ENCODE peak calls at places on chromosomes 4 and X, in six cellular contexts. P is upper lobe of right lung; C is CD8-positive, alpha-beta T cell; V is fibroblast of lung; L is fibroblast of mammary gland; Z is H1. Q is an unnamed sample.

GRCh38 chr4:8644461-8644891 is 51.9 kb downstream of the CPZ start:
- DNase-seq in P (peak), C (peak), V (no peak), L (no peak), Z (no peak), Q (peak)

GRCh38 chr4:82988323-82988832 is 22.2 kb downstream of the LIN54 start:
- DNase-seq in P (no peak), C (no peak), V (peak), L (peak), Z (no peak), Q (no peak)

GRCh38 chr4:113293043-113293560 is 243.6 kb downstream of the ANK2 start:
- DNase-seq in P (no peak), C (no peak), V (peak), L (peak), Z (no peak), Q (no peak)

GRCh38 chr4:152189451-152190179 is 346.3 kb downstream of the FBXW7 start:
- DNase-seq in P (no peak), C (no peak), V (no peak), L (no peak), Z (no peak), Q (no peak)

GRCh38 chr4:112411781-112412281 is 104.1 kb downstream of the NEUROG2 start:
- DNase-seq in P (no peak), C (no peak), V (no peak), L (no peak), Z (peak), Q (no peak)

GRCh38 chr4:2630556-2631273 is 94.3 kb downstream of the FAM193A start:
- DNase-seq in P (peak), C (no peak), V (no peak), L (no peak), Z (no peak), Q (no peak)

GRCh38 chr4:165198329-165198728 is 9.0 kb upstream of the KLHL2 start:
- DNase-seq in P (no peak), C (no peak), V (no peak), L (no peak), Z (no peak), Q (no peak)

GRCh38 chr4:106266201-106266600 is 49.8 kb downstream of the TBCK start:
- DNase-seq in P (no peak), C (no peak), V (peak), L (peak), Z (no peak), Q (no peak)

GRCh38 chr4:3249681-3250437 is 900 bp downstream of the MSANTD1 start:
- DNase-seq in P (no peak), C (no peak), V (no peak), L (no peak), Z (no peak), Q (no peak)

GRCh38 chr4:15381806-15382338 is 46.0 kb upstream of the C1QTNF7 start:
- DNase-seq in P (no peak), C (no peak), V (no peak), L (no peak), Z (no peak), Q (no peak)

DNA sequence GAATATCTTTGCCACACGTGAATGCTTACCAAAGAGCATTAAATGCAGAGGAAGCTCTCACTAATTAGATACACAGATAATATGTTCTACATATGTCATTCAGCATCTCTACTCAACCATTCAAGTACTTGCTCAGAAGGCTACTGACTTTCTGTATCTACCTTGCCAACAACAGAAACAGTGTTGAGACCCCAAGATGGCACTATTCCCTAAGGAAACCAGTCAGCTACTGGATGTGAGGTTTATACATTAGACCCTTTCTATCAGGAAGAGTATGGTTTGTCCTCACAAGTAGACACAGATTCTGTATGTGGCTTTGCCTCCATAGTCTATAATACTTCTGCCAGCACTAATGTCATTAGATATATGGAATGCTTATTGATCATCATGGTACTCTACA is 443.9 kb upstream of the INTU start:
- DNase-seq in P (no peak), C (no peak), V (peak), L (peak), Z (no peak), Q (no peak)
- TF ChIP-seq CTCF in P (peak), C (no peak), V (peak), L (no peak), Z (peak), Q (peak)

GRCh38 chrX:44945736-44946135 is 72.7 kb downstream of the KDM6A start:
- DNase-seq in P (no peak), C (no peak), V (no peak), L (no peak), Z (no peak), Q (no peak)
- TF ChIP-seq CTCF in P (peak), C (no peak), V (no peak), L (peak), Z (peak), Q (no peak)

GRCh38 chr4:76718021-76718420 is 179.9 kb downstream of the SOWAHB start:
- DNase-seq in P (no peak), C (no peak), V (no peak), L (no peak), Z (no peak), Q (no peak)

GRCh38 chr4:76717431-76717830 is 180.5 kb downstream of the SOWAHB start:
- DNase-seq in P (no peak), C (no peak), V (no peak), L (no peak), Z (no peak), Q (no peak)

GRCh38 chr4:76716020-76716419 is 181.9 kb downstream of the SOWAHB start:
- DNase-seq in P (no peak), C (no peak), V (no peak), L (no peak), Z (no peak), Q (no peak)

GRCh38 chr4:76718806-76719205 is 179.1 kb downstream of the SOWAHB start:
- DNase-seq in P (no peak), C (no peak), V (no peak), L (no peak), Z (no peak), Q (no peak)

GRCh38 chr4:76716658-76717057 is 181.3 kb downstream of the SOWAHB start:
- DNase-seq in P (no peak), C (no peak), V (no peak), L (no peak), Z (no peak), Q (no peak)
- TF ChIP-seq CTCF in P (no peak), C (no peak), V (no peak), L (no peak), Z (no peak), Q (no peak)

GRCh38 chrX:55593756-55594257 is 29.4 kb upstream of the FOXR2 start:
- DNase-seq in P (no peak), C (no peak), V (no peak), L (no peak), Z (no peak), Q (no peak)
- TF ChIP-seq CTCF in P (no peak), C (no peak), V (no peak), L (no peak), Z (no peak), Q (no peak)

Q was measured in osteocyte.